ENCODE peak calls at places on chromosomes 6 and 20, in six cellular contexts. D is CD8-positive, alpha-beta memory T cell; K is vagina; G is GM23338; T is aorta; L is left ventricle myocardium inferior. Q is an unnamed sample. For H3K27me3 and H3K4me1, the result is how much of the 10 kb centered on the place peaks cover.

GRCh38 chr6:4801491-4802118 is 25.4 kb downstream of the CDYL start:
- DNase-seq in D (no peak), K (no peak), G (no peak), T (no peak), L (no peak), Q (no peak)

GRCh38 chr20:15012551-15012950 is 675.1 kb upstream of the FLRT3 start:
- DNase-seq in D (no peak), K (no peak), G (no peak), T (no peak), L (no peak), Q (no peak)

GRCh38 chr6:141848029-141848890 is 284.5 kb upstream of the GJE1 start:
- DNase-seq in D (peak), K (no peak), G (no peak), T (no peak), L (no peak), Q (no peak)

GRCh38 chr20:56187791-56188190 is 60.7 kb upstream of the MC3R start:
- DNase-seq in D (no peak), K (no peak), G (no peak), T (no peak), L (no peak), Q (peak)

GRCh38 chr6:105318660-105319059 is 84.2 kb downstream of the PREP start:
- DNase-seq in D (no peak), K (no peak), G (no peak), T (no peak), L (no peak), Q (no peak)

GRCh38 chr20:43667341-43668132 is 623 bp downstream of the MYBL2 start:
- DNase-seq in D (no peak), K (no peak), G (peak), T (no peak), L (no peak), Q (peak)

GRCh38 chr6:56172144-56172543 is 75.2 kb downstream of the COL21A1 start:
- DNase-seq in D (no peak), K (no peak), G (no peak), T (no peak), L (no peak), Q (no peak)

GRCh38 chr6:81751388-81752083 is 945 bp downstream of the TENT5A start:
- DNase-seq in D (peak), K (no peak), G (peak), T (peak), L (peak), Q (peak)

GRCh38 chr6:52254731-52255378 is 10.6 kb upstream of the IL17F start:
- DNase-seq in D (no peak), K (peak), G (no peak), T (no peak), L (no peak), Q (no peak)
- H3K27me3 ChIP-seq in D (under half), K (under half), G (under half), T (under half), L (under half), Q (under half)

GRCh38 chr6:23526519-23526918 is 599.5 kb upstream of the NRSN1 start:
- DNase-seq in D (no peak), K (no peak), G (no peak), T (no peak), L (no peak), Q (no peak)
- H3K4me1 ChIP-seq in D (under half), K (under half), G (under half), T (under half), L (under half), Q (under half)

GRCh38 chr20:61544910-61545889 is 293.1 kb downstream of the CDH4 start:
- DNase-seq in D (no peak), K (no peak), G (no peak), T (no peak), L (no peak), Q (no peak)
- H3K27me3 ChIP-seq in D (under half), K (under half), G (under half), T (under half), L (under half), Q (under half)

GRCh38 chr6:46407785-46408530 is 83.3 kb downstream of the RCAN2 start:
- DNase-seq in D (no peak), K (no peak), G (no peak), T (no peak), L (no peak), Q (no peak)

GRCh38 chr6:46410330-46410953 is 80.8 kb downstream of the RCAN2 start:
- DNase-seq in D (no peak), K (no peak), G (peak), T (no peak), L (no peak), Q (peak)

GRCh38 chr6:46414398-46414797 is 76.9 kb downstream of the RCAN2 start:
- DNase-seq in D (no peak), K (no peak), G (no peak), T (no peak), L (no peak), Q (no peak)

GRCh38 chr6:46411798-46412197 is 79.5 kb downstream of the RCAN2 start:
- DNase-seq in D (no peak), K (no peak), G (no peak), T (no peak), L (no peak), Q (no peak)

DNA sequence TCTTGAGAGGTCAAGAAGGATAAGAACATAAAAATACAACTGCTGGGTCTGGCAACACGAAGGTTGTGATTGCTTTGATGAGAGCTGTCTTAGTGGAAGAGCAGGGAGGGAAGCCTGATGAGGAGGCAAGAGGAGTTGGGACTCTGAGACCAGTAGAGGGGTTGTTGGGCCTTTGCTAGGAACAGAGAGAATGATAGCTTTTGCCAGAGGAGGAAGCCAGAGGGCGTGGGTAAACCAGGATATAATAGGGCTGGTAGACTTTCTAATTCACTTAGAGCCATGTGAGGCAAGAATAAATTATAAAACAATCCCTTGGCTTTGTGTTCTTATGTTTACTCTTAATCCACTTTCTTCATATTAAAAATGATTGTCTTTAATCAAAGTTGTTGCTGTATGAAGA is 78.6 kb downstream of the RCAN2 start:
- DNase-seq in D (no peak), K (no peak), G (peak), T (no peak), L (no peak), Q (no peak)
- H3K4me1 ChIP-seq in D (under half), K (under half), G (under half), T (under half), L (half or more), Q (under half)